ENCODE peak calls at places on chromosomes 11 and 22, in six cellular contexts. U is progenitor cell of endocrine pancreas, G is NCI-H1436, H is fibroblast of the aortic adventitia, X is heart left ventricle, B is gastrocnemius medialis. N is an unnamed sample.

GRCh38 chr11:8384199-8384821 is 120.6 kb upstream of the LMO1 start:
- DNase-seq in G (no peak), X (no peak), H (peak; percentile 27), U (no peak), B (peak; percentile 30), N (no peak)

GRCh38 chr11:48880021-48880441 is 103.7 kb downstream of the TRIM51G start:
- DNase-seq in B (no peak), U (no peak), H (no peak), G (no peak), X (peak; percentile 7), N (no peak)

GRCh38 chr22:48098243-48098935 is 1335.9 kb downstream of the TBC1D22A start:
- DNase-seq in X (no peak), G (no peak), U (no peak), B (no peak), H (no peak), N (no peak)

GRCh38 chr11:57641011-57641410 is 8.7 kb downstream of the YPEL4 start:
- DNase-seq in U (no peak), X (no peak), G (no peak), H (peak; percentile 43), B (peak; percentile 36), N (no peak)

GRCh38 chr11:1831338-1832180 is 3.2 kb upstream of the SYT8 start:
- DNase-seq in G (no peak), U (no peak), H (no peak), X (peak; percentile 22), B (no peak), N (no peak)

GRCh38 chr11:2992234-2992999 is at the start of gene NAP1L4:
- DNase-seq in B (peak; percentile 96), U (peak; percentile 94), X (peak; percentile 98), G (peak; percentile 95), H (peak; percentile 95), N (peak; percentile 99)

GRCh38 chr11:77761481-77761880 is 59.0 kb downstream of the RSF1 start:
- DNase-seq in G (no peak), U (no peak), X (no peak), B (no peak), H (no peak), N (no peak)

GRCh38 chr11:87359401-87359800 is 321.7 kb downstream of the TMEM135 start:
- DNase-seq in X (no peak), U (no peak), H (no peak), G (peak; percentile 15), B (no peak), N (peak; percentile 63)

GRCh38 chr22:49618689-49618953 is 209.1 kb downstream of the BRD1 start:
- DNase-seq in B (no peak), G (no peak), U (no peak), H (no peak), X (no peak), N (no peak)

GRCh38 chr22:27750866-27751265 is 50.7 kb downstream of the MN1 start:
- DNase-seq in B (no peak), U (no peak), H (no peak), G (no peak), X (no peak), N (no peak)

GRCh38 chr22:46783721-46784120 is 21.3 kb downstream of the TBC1D22A start:
- DNase-seq in X (no peak), G (no peak), U (no peak), B (no peak), H (peak; percentile 26), N (no peak)

GRCh38 chr11:10317281-10317755 is 12.4 kb downstream of the ADM start:
- DNase-seq in U (no peak), H (no peak), B (no peak), G (no peak), X (no peak), N (no peak)

GRCh38 chr22:25623851-25624250 is 59.4 kb downstream of the GRK3 start:
- DNase-seq in H (no peak), X (no peak), B (no peak), G (no peak), U (no peak), N (no peak)

GRCh38 chr11:61026121-61027031 is 54.9 kb downstream of the CD6 start:
- DNase-seq in X (no peak), H (no peak), U (no peak), B (no peak), G (no peak), N (no peak)

N was measured in NCI-H526.